ENCODE peak calls at places on chromosomes 12 and 14, in six cellular contexts. A, I, J, F, Q and S are unnamed samples.

GRCh38 chr14:76456200-76456599 is 80.3 kb downstream of the ESRRB start:
- DNase-seq in A (no peak), I (peak), J (no peak), F (peak), Q (peak), S (no peak)

GRCh38 chr12:82842480-82842879 is 155.8 kb downstream of the TMTC2 start:
- DNase-seq in A (no peak), I (no peak), J (no peak), F (no peak), Q (no peak), S (no peak)

GRCh38 chr14:62654641-62655040 is 390.6 kb downstream of the KCNH5 start:
- DNase-seq in A (no peak), I (no peak), J (no peak), F (no peak), Q (no peak), S (no peak)

GRCh38 chr12:124771462-124772361 is 92.0 kb downstream of the SCARB1 start:
- DNase-seq in A (peak), I (peak), J (peak), F (peak), Q (peak), S (peak)

GRCh38 chr14:98350213-98350612 is 921.8 kb downstream of the BCL11B start:
- DNase-seq in A (no peak), I (no peak), J (no peak), F (no peak), Q (no peak), S (no peak)

GRCh38 chr12:84661732-84662326 is 250.8 kb downstream of the SLC6A15 start:
- DNase-seq in A (no peak), I (no peak), J (no peak), F (no peak), Q (no peak), S (no peak)

GRCh38 chr14:54782803-54783659 is 119.6 kb downstream of the GCH1 start:
- DNase-seq in A (no peak), I (no peak), J (no peak), F (no peak), Q (peak), S (no peak)

GRCh38 chr14:49578141-49578540 is 8.0 kb downstream of the RPS29 start:
- DNase-seq in A (no peak), I (no peak), J (no peak), F (no peak), Q (no peak), S (no peak)

GRCh38 chr12:27361372-27361771 is 28.7 kb downstream of the BMAL2 start:
- DNase-seq in A (no peak), I (no peak), J (no peak), F (no peak), Q (no peak), S (no peak)

GRCh38 chr14:100056964-100057817 is 8.0 kb upstream of the EVL start:
- DNase-seq in A (no peak), I (no peak), J (no peak), F (no peak), Q (no peak), S (no peak)

GRCh38 chr12:76491292-76491691 is 68.3 kb downstream of the OSBPL8 start:
- DNase-seq in A (no peak), I (no peak), J (no peak), F (no peak), Q (no peak), S (no peak)

GRCh38 chr14:88078525-88078924 is 73.6 kb downstream of the GPR65 start:
- DNase-seq in A (no peak), I (no peak), J (no peak), F (no peak), Q (no peak), S (no peak)

GRCh38 chr14:96136361-96136760 is 68.3 kb upstream of the BDKRB2 start:
- DNase-seq in A (no peak), I (no peak), J (no peak), F (no peak), Q (no peak), S (no peak)

GRCh38 chr14:39083127-39083526 is 19.9 kb downstream of the SEC23A start:
- DNase-seq in A (no peak), I (no peak), J (no peak), F (no peak), Q (no peak), S (no peak)

GRCh38 chr14:63717704-63718103 is 10.2 kb downstream of the SGPP1 start:
- DNase-seq in A (no peak), I (no peak), J (no peak), F (peak), Q (no peak), S (no peak)

GRCh38 chr14:44712095-44712822 is 205.2 kb upstream of the FSCB start:
- DNase-seq in A (no peak), I (no peak), J (no peak), F (no peak), Q (no peak), S (no peak)

GRCh38 chr14:89249296-89249565 is 167.8 kb downstream of the FOXN3 start:
- DNase-seq in A (no peak), I (no peak), J (no peak), F (no peak), Q (no peak), S (no peak)

GRCh38 chr12:29739279-29739991 is 44.3 kb downstream of the TMTC1 start:
- DNase-seq in A (no peak), I (no peak), J (no peak), F (no peak), Q (no peak), S (no peak)
- TF ChIP-seq POLR2A in A (no peak), I (no peak), J (no peak), F (no peak), Q (no peak), S (no peak)

DNA sequence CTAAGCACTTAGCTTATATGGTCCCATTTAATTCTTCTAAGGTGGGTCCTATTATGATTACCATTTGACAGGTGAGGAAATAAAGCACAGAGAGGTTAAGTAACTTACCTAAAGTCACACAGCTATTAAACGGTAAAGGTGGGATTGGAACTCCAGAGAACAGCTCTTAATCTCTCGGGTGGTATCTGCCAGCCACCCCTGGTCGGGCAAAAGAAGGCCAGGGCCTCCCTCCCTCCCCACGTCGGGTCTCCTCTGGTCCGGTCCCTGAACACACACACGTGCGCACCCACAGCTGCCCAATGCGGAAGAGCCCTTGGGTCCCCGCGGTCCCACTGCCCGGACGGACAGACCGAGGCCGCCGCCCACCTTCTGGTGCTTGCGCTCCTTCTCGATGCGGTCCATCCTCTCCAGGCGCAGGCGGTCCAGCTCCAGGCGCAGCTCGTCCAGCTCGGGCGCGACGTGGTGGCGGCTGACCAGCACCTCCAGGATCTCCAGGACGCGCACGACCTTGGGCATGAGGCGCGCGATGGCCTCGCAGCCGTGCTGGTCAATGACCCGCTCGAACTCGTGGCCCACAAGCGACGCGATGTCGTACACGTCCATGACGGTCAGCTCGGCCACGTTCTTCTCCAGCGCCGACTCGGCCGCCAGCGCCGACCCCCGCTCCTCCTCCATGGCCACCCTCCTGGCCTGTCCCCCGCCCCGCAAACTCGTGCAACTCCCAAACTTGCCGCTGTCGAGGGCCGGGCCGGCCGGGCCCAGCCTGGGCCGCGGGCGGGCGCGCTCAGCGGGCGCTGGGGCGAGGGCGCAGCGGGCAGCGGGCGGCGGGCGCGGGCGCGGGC is 490 bp downstream of the RILPL1 start:
- DNase-seq in A (no peak), I (no peak), J (peak), F (no peak), Q (peak), S (peak)
- TF ChIP-seq POLR2A in A (no peak), I (no peak), J (no peak), F (no peak), Q (no peak), S (no peak)

DNA sequence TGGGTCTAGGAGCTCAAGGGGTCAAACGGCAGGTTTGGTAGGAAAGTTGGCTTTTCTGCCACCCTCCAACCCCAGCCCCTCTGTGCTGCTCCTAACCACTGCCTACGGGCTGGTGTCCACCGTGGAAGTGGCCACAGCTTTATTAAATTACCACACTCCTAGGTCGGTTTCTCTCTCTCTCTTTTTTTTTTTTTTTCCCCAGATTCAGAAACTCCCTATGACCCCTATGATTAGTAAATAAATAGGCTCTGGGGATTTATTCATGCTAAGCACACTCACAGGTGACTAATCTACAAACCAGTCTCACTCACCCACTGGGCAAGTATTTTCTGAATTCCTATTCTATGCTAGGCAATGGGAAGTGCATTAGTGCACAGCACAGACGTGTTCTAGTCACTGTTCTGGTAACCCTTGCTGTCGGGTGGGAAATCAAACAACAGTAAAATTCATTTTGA is 8.7 kb upstream of the DDX47 start:
- DNase-seq in A (no peak), I (no peak), J (no peak), F (peak), Q (no peak), S (no peak)
- TF ChIP-seq POLR2A in A (no peak), I (no peak), J (no peak), F (no peak), Q (no peak), S (no peak)

GRCh38 chr12:57769594-57769993 is 2.3 kb downstream of the METTL1 start:
- DNase-seq in A (no peak), I (no peak), J (no peak), F (no peak), Q (no peak), S (no peak)

GRCh38 chr12:57772429-57773322 is at the start of gene EEF1AKMT3:
- DNase-seq in A (peak), I (no peak), J (peak), F (no peak), Q (no peak), S (peak)

GRCh38 chr12:57770734-57771133 is 1.2 kb downstream of the METTL1 start:
- DNase-seq in A (no peak), I (no peak), J (no peak), F (no peak), Q (no peak), S (no peak)

GRCh38 chr12:57771271-57771872 is 533 bp downstream of the METTL1 start:
- DNase-seq in A (peak), I (peak), J (peak), F (peak), Q (peak), S (peak)

GRCh38 chr12:57771873-57772428 is at the start of gene METTL1:
- DNase-seq in A (peak), I (peak), J (peak), F (peak), Q (peak), S (peak)
- TF ChIP-seq POLR2A in A (peak), I (peak), J (peak), F (no peak), Q (peak), S (peak)

GRCh38 chr12:53622724-53623123 is 3.5 kb downstream of the ATF7 start:
- DNase-seq in A (no peak), I (no peak), J (no peak), F (no peak), Q (no peak), S (no peak)

GRCh38 chr12:53624956-53625355 is 1.2 kb downstream of the ATF7 start:
- DNase-seq in A (no peak), I (no peak), J (no peak), F (no peak), Q (no peak), S (no peak)

GRCh38 chr12:53623986-53624385 is 2.2 kb downstream of the ATF7 start:
- DNase-seq in A (peak), I (no peak), J (peak), F (no peak), Q (no peak), S (no peak)

GRCh38 chr12:53624453-53624852 is 1.7 kb downstream of the ATF7 start:
- DNase-seq in A (no peak), I (no peak), J (no peak), F (no peak), Q (no peak), S (no peak)

DNA sequence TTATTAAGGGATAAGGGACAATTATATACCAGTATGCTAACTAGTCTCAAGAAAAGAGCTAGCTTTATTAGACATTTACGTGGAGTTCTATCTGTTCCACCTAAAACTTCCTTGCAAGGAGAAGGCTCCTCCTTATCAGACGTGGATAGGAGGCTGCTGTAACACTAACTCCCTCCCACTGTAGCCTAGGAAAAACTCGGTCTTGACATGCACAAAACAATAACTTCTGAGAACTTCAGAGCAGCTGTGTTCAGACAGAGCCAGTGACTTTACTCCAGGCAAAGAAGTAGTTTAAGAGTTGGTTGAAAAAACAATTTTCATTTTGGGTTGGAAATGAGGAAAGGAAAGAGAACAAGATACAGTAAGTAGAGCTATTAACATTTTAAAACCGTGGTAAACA is 2.7 kb downstream of the ATF7 start:
- DNase-seq in A (no peak), I (no peak), J (no peak), F (no peak), Q (no peak), S (no peak)
- TF ChIP-seq POLR2A in A (peak), I (no peak), J (no peak), F (no peak), Q (no peak), S (no peak)

GRCh38 chr14:60734465-60735242 is at the start of gene MNAT1:
- DNase-seq in A (peak), I (peak), J (peak), F (peak), Q (no peak), S (peak)
- TF ChIP-seq POLR2A in A (peak), I (peak), J (peak), F (peak), Q (peak), S (peak)

GRCh38 chr12:46930101-46930500 is 104.3 kb upstream of the SLC38A4 start:
- DNase-seq in A (no peak), I (no peak), J (no peak), F (no peak), Q (no peak), S (no peak)

GRCh38 chr12:46936042-46936441 is 110.2 kb upstream of the SLC38A4 start:
- DNase-seq in A (no peak), I (no peak), J (no peak), F (no peak), Q (no peak), S (no peak)

GRCh38 chr12:46935448-46935847 is 109.7 kb upstream of the SLC38A4 start:
- DNase-seq in A (no peak), I (no peak), J (no peak), F (no peak), Q (no peak), S (no peak)

GRCh38 chr12:46934374-46935111 is 108.7 kb upstream of the SLC38A4 start:
- DNase-seq in A (no peak), I (no peak), J (no peak), F (no peak), Q (no peak), S (no peak)

DNA sequence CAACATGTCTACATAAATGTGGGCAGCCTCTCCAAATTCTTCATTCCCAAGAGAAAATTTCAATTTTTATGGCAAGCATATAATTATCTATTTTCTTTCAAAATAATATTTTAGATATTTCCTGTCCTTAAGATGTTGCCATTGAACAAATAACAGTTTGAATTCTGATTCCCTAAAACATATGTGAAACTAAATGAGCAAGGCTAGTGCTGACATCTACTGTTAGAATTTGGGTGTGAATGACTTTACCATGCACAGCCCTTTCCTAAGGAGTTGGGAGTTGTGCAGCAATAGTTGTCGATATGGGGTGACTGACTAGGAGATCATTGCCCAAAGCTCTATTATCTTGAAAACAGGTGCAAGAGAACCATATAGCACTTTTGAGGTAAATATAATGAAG is 108.2 kb upstream of the SLC38A4 start:
- DNase-seq in A (no peak), I (no peak), J (no peak), F (no peak), Q (no peak), S (no peak)
- TF ChIP-seq POLR2A in A (no peak), I (no peak), J (no peak), F (no peak), Q (no peak), S (no peak)